ENCODE peak calls at places on chromosomes 3 and 15, in five cellular contexts. One of them, this sample, is unnamed. For H3K36me3 and H3K9me3, the result is how much of the 10 kb centered on the place peaks cover.

GRCh38 chr15:76776969-76777368 is 128.2 kb downstream of the SCAPER start:
- DNase-seq in aorta: no peak
- DNase-seq in uterus: no peak
- DNase-seq in CD8-positive, alpha-beta memory T cell: no peak
- DNase-seq in psoas muscle: no peak
- DNase-seq in this sample: no peak

GRCh38 chr3:184058029-184058428 is 5.2 kb downstream of the HTR3C start:
- DNase-seq in aorta: no peak
- DNase-seq in uterus: no peak
- DNase-seq in CD8-positive, alpha-beta memory T cell: no peak
- DNase-seq in psoas muscle: no peak
- DNase-seq in this sample: no peak

GRCh38 chr3:10725067-10725466 is 91.0 kb upstream of the SLC6A11 start:
- DNase-seq in aorta: no peak
- DNase-seq in uterus: no peak
- DNase-seq in CD8-positive, alpha-beta memory T cell: no peak
- DNase-seq in psoas muscle: no peak
- DNase-seq in this sample: no peak

GRCh38 chr3:48897401-48898376 is 993 bp downstream of the SLC25A20 start:
- DNase-seq in aorta: no peak
- DNase-seq in uterus: no peak
- DNase-seq in CD8-positive, alpha-beta memory T cell: no peak
- DNase-seq in psoas muscle: no peak
- DNase-seq in this sample: no peak

GRCh38 chr15:90049030-90049429 is 47.9 kb downstream of the ZNF710 start:
- DNase-seq in aorta: no peak
- DNase-seq in uterus: no peak
- DNase-seq in CD8-positive, alpha-beta memory T cell: peak
- DNase-seq in psoas muscle: peak
- DNase-seq in this sample: no peak

GRCh38 chr3:150314248-150315027 is 93.7 kb upstream of the TSC22D2 start:
- DNase-seq in aorta: no peak
- DNase-seq in uterus: no peak
- DNase-seq in CD8-positive, alpha-beta memory T cell: no peak
- DNase-seq in psoas muscle: no peak
- DNase-seq in this sample: no peak

GRCh38 chr3:114179575-114179974 is 723 bp upstream of the DRD3 start:
- DNase-seq in aorta: no peak
- DNase-seq in uterus: no peak
- DNase-seq in CD8-positive, alpha-beta memory T cell: peak
- DNase-seq in psoas muscle: no peak
- DNase-seq in this sample: no peak

GRCh38 chr3:196440696-196441095 is 8.5 kb upstream of the UBXN7 start:
- DNase-seq in aorta: no peak
- DNase-seq in uterus: no peak
- DNase-seq in CD8-positive, alpha-beta memory T cell: no peak
- DNase-seq in psoas muscle: no peak
- DNase-seq in this sample: no peak

GRCh38 chr3:25830373-25831305 is 40.7 kb downstream of the OXSM start:
- DNase-seq in aorta: no peak
- DNase-seq in uterus: no peak
- DNase-seq in CD8-positive, alpha-beta memory T cell: no peak
- DNase-seq in psoas muscle: no peak
- DNase-seq in this sample: no peak

GRCh38 chr3:48504051-48504946 is at the start of gene SHISA5:
- DNase-seq in aorta: peak
- DNase-seq in uterus: peak
- DNase-seq in CD8-positive, alpha-beta memory T cell: peak
- DNase-seq in psoas muscle: peak
- DNase-seq in this sample: peak

GRCh38 chr3:60399861-60400845 is 851.1 kb downstream of the FHIT start:
- DNase-seq in aorta: no peak
- DNase-seq in uterus: no peak
- DNase-seq in CD8-positive, alpha-beta memory T cell: no peak
- DNase-seq in psoas muscle: no peak
- DNase-seq in this sample: no peak

GRCh38 chr15:89754361-89755154 is 3.5 kb upstream of the MESP1 start:
- DNase-seq in aorta: no peak
- DNase-seq in uterus: no peak
- DNase-seq in CD8-positive, alpha-beta memory T cell: no peak
- DNase-seq in psoas muscle: no peak
- DNase-seq in this sample: no peak

GRCh38 chr3:151976211-151977050 is 103.0 kb downstream of the SUCNR1 start:
- DNase-seq in aorta: no peak
- DNase-seq in uterus: no peak
- DNase-seq in CD8-positive, alpha-beta memory T cell: no peak
- DNase-seq in psoas muscle: no peak
- DNase-seq in this sample: no peak

GRCh38 chr3:130093741-130094391 is 12.2 kb downstream of the ALG1L2 start:
- DNase-seq in aorta: peak
- DNase-seq in uterus: no peak
- DNase-seq in CD8-positive, alpha-beta memory T cell: no peak
- DNase-seq in psoas muscle: no peak
- DNase-seq in this sample: no peak

GRCh38 chr3:35659808-35660207 is 20.5 kb downstream of the ARPP21 start:
- DNase-seq in aorta: no peak
- DNase-seq in uterus: no peak
- DNase-seq in CD8-positive, alpha-beta memory T cell: no peak
- DNase-seq in psoas muscle: peak
- DNase-seq in this sample: peak

GRCh38 chr3:171851685-171852084 is 8.5 kb downstream of the TMEM212 start:
- DNase-seq in aorta: no peak
- DNase-seq in uterus: no peak
- DNase-seq in CD8-positive, alpha-beta memory T cell: no peak
- DNase-seq in psoas muscle: no peak
- DNase-seq in this sample: no peak

GRCh38 chr3:1439395-1439794 is 346.6 kb downstream of the CNTN6 start:
- DNase-seq in aorta: no peak
- DNase-seq in uterus: no peak
- DNase-seq in CD8-positive, alpha-beta memory T cell: no peak
- DNase-seq in psoas muscle: no peak
- DNase-seq in this sample: no peak

GRCh38 chr15:98012354-98012753 is 51.9 kb downstream of the ARRDC4 start:
- DNase-seq in aorta: no peak
- DNase-seq in uterus: no peak
- DNase-seq in CD8-positive, alpha-beta memory T cell: no peak
- DNase-seq in psoas muscle: no peak
- DNase-seq in this sample: no peak

GRCh38 chr3:137568880-137569279 is 195.2 kb upstream of the SOX14 start:
- DNase-seq in aorta: no peak
- DNase-seq in uterus: no peak
- DNase-seq in CD8-positive, alpha-beta memory T cell: no peak
- DNase-seq in psoas muscle: no peak
- DNase-seq in this sample: no peak

DNA sequence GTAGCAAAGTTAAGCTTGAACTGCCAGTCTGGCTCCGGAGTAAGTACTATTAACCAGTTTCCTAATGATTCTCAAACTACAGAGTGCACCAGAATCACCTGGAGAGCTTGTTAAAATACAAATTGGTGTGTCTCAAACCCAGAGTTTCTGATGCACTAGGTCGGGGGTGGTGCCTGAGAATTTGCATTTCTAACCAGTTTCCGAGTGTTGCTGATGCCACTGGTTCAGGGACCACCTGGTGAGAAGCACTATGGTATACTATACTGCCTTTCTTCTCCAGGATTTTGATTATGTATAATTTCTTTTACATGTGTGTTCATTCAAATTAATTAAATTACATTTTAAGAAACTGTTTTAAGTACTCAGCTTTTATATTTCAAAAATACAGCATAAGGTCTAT is 48.8 kb upstream of the PLSCR5 start:
- DNase-seq in aorta: no peak
- DNase-seq in uterus: no peak
- DNase-seq in CD8-positive, alpha-beta memory T cell: no peak
- DNase-seq in psoas muscle: no peak
- DNase-seq in this sample: no peak
- H3K36me3 ChIP-seq in aorta: under half
- H3K36me3 ChIP-seq in uterus: under half
- H3K36me3 ChIP-seq in CD8-positive, alpha-beta memory T cell: under half
- H3K36me3 ChIP-seq in psoas muscle: under half
- H3K36me3 ChIP-seq in this sample: under half

GRCh38 chr3:21398461-21398860 is 352.5 kb downstream of the ZNF385D start:
- DNase-seq in aorta: no peak
- DNase-seq in uterus: no peak
- DNase-seq in CD8-positive, alpha-beta memory T cell: no peak
- DNase-seq in psoas muscle: no peak
- DNase-seq in this sample: no peak
- H3K9me3 ChIP-seq in aorta: under half
- H3K9me3 ChIP-seq in uterus: under half
- H3K9me3 ChIP-seq in CD8-positive, alpha-beta memory T cell: under half
- H3K9me3 ChIP-seq in psoas muscle: under half
- H3K9me3 ChIP-seq in this sample: under half

GRCh38 chr3:39505866-39506738 is 38.6 kb downstream of the MOBP start:
- DNase-seq in aorta: no peak
- DNase-seq in uterus: no peak
- DNase-seq in CD8-positive, alpha-beta memory T cell: no peak
- DNase-seq in psoas muscle: no peak
- DNase-seq in this sample: no peak
- H3K36me3 ChIP-seq in aorta: under half
- H3K36me3 ChIP-seq in uterus: under half
- H3K36me3 ChIP-seq in CD8-positive, alpha-beta memory T cell: under half
- H3K36me3 ChIP-seq in psoas muscle: under half
- H3K36me3 ChIP-seq in this sample: under half

GRCh38 chr3:166663194-166663593 is 716.9 kb downstream of the ZBBX start:
- DNase-seq in aorta: no peak
- DNase-seq in uterus: no peak
- DNase-seq in CD8-positive, alpha-beta memory T cell: no peak
- DNase-seq in psoas muscle: no peak
- DNase-seq in this sample: no peak
- H3K9me3 ChIP-seq in aorta: under half
- H3K9me3 ChIP-seq in uterus: under half
- H3K9me3 ChIP-seq in CD8-positive, alpha-beta memory T cell: under half
- H3K9me3 ChIP-seq in psoas muscle: under half
- H3K9me3 ChIP-seq in this sample: under half

GRCh38 chr3:14128724-14129123 is 3.9 kb downstream of the TMEM43 start:
- DNase-seq in aorta: no peak
- DNase-seq in uterus: no peak
- DNase-seq in CD8-positive, alpha-beta memory T cell: no peak
- DNase-seq in psoas muscle: no peak
- DNase-seq in this sample: no peak
- H3K36me3 ChIP-seq in aorta: under half
- H3K36me3 ChIP-seq in uterus: under half
- H3K36me3 ChIP-seq in CD8-positive, alpha-beta memory T cell: half or more
- H3K36me3 ChIP-seq in psoas muscle: under half
- H3K36me3 ChIP-seq in this sample: under half

GRCh38 chr15:25056484-25057429 is 102.0 kb downstream of the SNRPN start:
- DNase-seq in aorta: no peak
- DNase-seq in uterus: peak
- DNase-seq in CD8-positive, alpha-beta memory T cell: peak
- DNase-seq in psoas muscle: no peak
- DNase-seq in this sample: no peak

GRCh38 chr15:25055356-25056068 is 100.7 kb downstream of the SNRPN start:
- DNase-seq in aorta: no peak
- DNase-seq in uterus: peak
- DNase-seq in CD8-positive, alpha-beta memory T cell: peak
- DNase-seq in psoas muscle: no peak
- DNase-seq in this sample: no peak

GRCh38 chr15:25058080-25058785 is 103.4 kb downstream of the SNRPN start:
- DNase-seq in aorta: no peak
- DNase-seq in uterus: peak
- DNase-seq in CD8-positive, alpha-beta memory T cell: peak
- DNase-seq in psoas muscle: no peak
- DNase-seq in this sample: peak

GRCh38 chr15:25059698-25060471 is 105.1 kb downstream of the SNRPN start:
- DNase-seq in aorta: no peak
- DNase-seq in uterus: peak
- DNase-seq in CD8-positive, alpha-beta memory T cell: peak
- DNase-seq in psoas muscle: no peak
- DNase-seq in this sample: no peak

DNA sequence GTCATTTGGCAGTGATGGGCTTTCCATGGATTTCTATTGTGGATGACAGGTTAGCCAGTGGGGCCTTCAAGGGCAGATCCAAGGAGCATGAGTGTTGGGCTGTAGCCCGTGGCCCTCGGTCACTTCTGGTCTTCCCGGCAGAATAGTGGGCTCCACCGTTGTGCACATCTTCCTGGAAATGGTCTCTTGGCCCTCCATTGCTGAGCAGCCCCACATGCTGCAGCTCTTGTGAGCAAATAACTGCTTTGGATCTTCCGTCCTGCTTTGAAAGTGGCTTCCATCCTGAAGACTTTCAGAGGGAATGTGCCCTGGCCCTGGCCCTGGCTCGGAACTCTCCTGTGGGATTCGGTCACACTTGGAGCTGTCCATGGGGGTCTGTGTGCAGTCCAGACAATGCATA is 102.8 kb downstream of the SNRPN start:
- DNase-seq in aorta: no peak
- DNase-seq in uterus: peak
- DNase-seq in CD8-positive, alpha-beta memory T cell: no peak
- DNase-seq in psoas muscle: no peak
- DNase-seq in this sample: no peak
- H3K9me3 ChIP-seq in aorta: half or more
- H3K9me3 ChIP-seq in uterus: half or more
- H3K9me3 ChIP-seq in CD8-positive, alpha-beta memory T cell: half or more
- H3K9me3 ChIP-seq in psoas muscle: half or more
- H3K9me3 ChIP-seq in this sample: half or more

GRCh38 chr3:175914785-175915184 is 1055.7 kb downstream of the NAALADL2 start:
- DNase-seq in aorta: no peak
- DNase-seq in uterus: no peak
- DNase-seq in CD8-positive, alpha-beta memory T cell: no peak
- DNase-seq in psoas muscle: no peak
- DNase-seq in this sample: no peak
- H3K36me3 ChIP-seq in aorta: under half
- H3K36me3 ChIP-seq in uterus: under half
- H3K36me3 ChIP-seq in CD8-positive, alpha-beta memory T cell: under half
- H3K36me3 ChIP-seq in psoas muscle: under half
- H3K36me3 ChIP-seq in this sample: under half

DNA sequence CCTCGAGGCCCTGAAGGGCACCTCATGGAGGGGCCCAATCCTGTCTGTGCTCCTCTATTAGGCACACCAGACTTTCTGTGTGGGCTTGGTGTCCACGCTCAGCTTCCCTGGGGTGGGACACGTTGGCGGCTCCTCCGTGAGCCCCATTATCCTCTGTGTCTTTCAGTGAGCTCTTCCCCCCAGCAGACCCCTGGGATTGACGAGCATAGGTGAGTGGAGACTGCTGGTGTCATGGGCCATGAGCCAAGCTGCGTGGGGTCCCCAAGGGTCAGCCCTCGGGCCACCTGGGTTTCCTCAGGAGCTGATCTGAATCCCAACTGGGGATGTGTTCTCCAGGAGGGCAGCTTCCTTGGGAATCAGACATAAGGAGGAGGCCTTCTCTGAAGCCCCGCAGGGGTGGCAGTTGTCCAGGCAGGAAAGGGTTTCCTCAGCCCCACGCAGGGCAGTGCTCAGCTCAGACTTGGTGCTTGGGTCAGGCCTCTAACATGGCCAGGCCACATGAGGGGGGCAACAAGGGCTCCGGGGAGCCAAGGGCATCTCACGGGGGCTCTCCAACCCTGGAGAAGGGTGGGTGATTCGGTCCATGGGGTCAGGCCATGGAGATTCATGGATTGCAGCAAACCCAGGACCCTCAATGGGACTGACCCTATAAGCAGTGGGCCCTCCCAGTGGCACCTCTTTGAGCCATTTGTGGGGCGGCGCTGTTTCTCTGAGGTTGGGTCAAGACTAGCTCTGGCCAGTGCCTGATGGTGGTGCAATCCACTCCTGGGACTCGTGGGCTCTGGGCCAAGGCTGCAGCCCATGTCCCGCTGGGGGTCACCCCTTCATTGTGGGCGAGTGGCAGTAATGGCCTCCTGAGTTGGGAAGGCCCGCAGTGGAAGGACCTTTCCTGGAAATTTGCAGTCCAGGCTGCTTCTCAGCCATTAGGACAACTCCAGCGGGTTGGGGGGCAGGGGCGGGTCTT is 222.5 kb downstream of the SNRPN start:
- DNase-seq in aorta: peak
- DNase-seq in uterus: peak
- DNase-seq in CD8-positive, alpha-beta memory T cell: no peak
- DNase-seq in psoas muscle: peak
- DNase-seq in this sample: no peak
- H3K9me3 ChIP-seq in aorta: under half
- H3K9me3 ChIP-seq in uterus: under half
- H3K9me3 ChIP-seq in CD8-positive, alpha-beta memory T cell: under half
- H3K9me3 ChIP-seq in psoas muscle: under half
- H3K9me3 ChIP-seq in this sample: under half

This sample was measured in gastrocnemius medialis.